ENCODE peak calls at places on chromosome 21, in nine cellular contexts. One of them, this sample, is unnamed.

GRCh38 chr21:15809818-15810217 is 80.0 kb downstream of the USP25 start:
- DNase-seq in HT1080: no peak
- DNase-seq in stimulated activated CD4-positive, alpha-beta T cell treated with anti-CD3 and anti-CD28 coated beads, Interleukin-2, amount 100 ng/mL, for 24 hours: no peak
- DNase-seq in pancreas: no peak
- DNase-seq in left ventricle myocardium superior: no peak
- DNase-seq in stimulated activated CD8-positive, alpha-beta memory T cell treated with anti-CD3 and anti-CD28 coated beads, Interleukin-12 subunit alpha, Interleukin-12 subunit beta, amount 100 ng/mL, for 1 hour: no peak
- DNase-seq in dermis blood vessel endothelial cell: no peak
- DNase-seq in activated CD4-positive, alpha-beta T cell treated with anti-CD3 and anti-CD28 coated beads, Interleukin-2, amount 50 U/mL, for 24 hours: no peak
- DNase-seq in caudate nucleus: no peak
- DNase-seq in this sample: peak; percentile 58

GRCh38 chr21:36917487-36918158 is 48.8 kb downstream of the HLCS start:
- DNase-seq in HT1080: peak; percentile 20
- DNase-seq in stimulated activated CD4-positive, alpha-beta T cell treated with anti-CD3 and anti-CD28 coated beads, Interleukin-2, amount 100 ng/mL, for 24 hours: no peak
- DNase-seq in caudate nucleus: no peak
- DNase-seq in left ventricle myocardium superior: no peak
- DNase-seq in pancreas: no peak
- DNase-seq in dermis blood vessel endothelial cell: peak; percentile 73
- DNase-seq in stimulated activated CD8-positive, alpha-beta memory T cell treated with anti-CD3 and anti-CD28 coated beads, Interleukin-12 subunit alpha, Interleukin-12 subunit beta, amount 100 ng/mL, for 1 hour: no peak
- DNase-seq in activated CD4-positive, alpha-beta T cell treated with anti-CD3 and anti-CD28 coated beads, Interleukin-2, amount 50 U/mL, for 24 hours: no peak
- DNase-seq in this sample: peak; percentile 76

GRCh38 chr21:33236799-33237198 is 7.1 kb downstream of the IFNAR2 start:
- DNase-seq in dermis blood vessel endothelial cell: peak; percentile 84
- DNase-seq in caudate nucleus: no peak
- DNase-seq in stimulated activated CD8-positive, alpha-beta memory T cell treated with anti-CD3 and anti-CD28 coated beads, Interleukin-12 subunit alpha, Interleukin-12 subunit beta, amount 100 ng/mL, for 1 hour: no peak
- DNase-seq in HT1080: no peak
- DNase-seq in activated CD4-positive, alpha-beta T cell treated with anti-CD3 and anti-CD28 coated beads, Interleukin-2, amount 50 U/mL, for 24 hours: no peak
- DNase-seq in pancreas: no peak
- DNase-seq in stimulated activated CD4-positive, alpha-beta T cell treated with anti-CD3 and anti-CD28 coated beads, Interleukin-2, amount 100 ng/mL, for 24 hours: no peak
- DNase-seq in left ventricle myocardium superior: no peak
- DNase-seq in this sample: no peak

GRCh38 chr21:38175321-38175720 is 81.5 kb upstream of the KCNJ15 start:
- DNase-seq in left ventricle myocardium superior: no peak
- DNase-seq in stimulated activated CD4-positive, alpha-beta T cell treated with anti-CD3 and anti-CD28 coated beads, Interleukin-2, amount 100 ng/mL, for 24 hours: no peak
- DNase-seq in dermis blood vessel endothelial cell: peak; percentile 26
- DNase-seq in HT1080: no peak
- DNase-seq in activated CD4-positive, alpha-beta T cell treated with anti-CD3 and anti-CD28 coated beads, Interleukin-2, amount 50 U/mL, for 24 hours: no peak
- DNase-seq in pancreas: no peak
- DNase-seq in caudate nucleus: no peak
- DNase-seq in stimulated activated CD8-positive, alpha-beta memory T cell treated with anti-CD3 and anti-CD28 coated beads, Interleukin-12 subunit alpha, Interleukin-12 subunit beta, amount 100 ng/mL, for 1 hour: no peak
- DNase-seq in this sample: peak; percentile 16

GRCh38 chr21:45534591-45535331 is 7.5 kb downstream of the SLC19A1 start:
- DNase-seq in stimulated activated CD4-positive, alpha-beta T cell treated with anti-CD3 and anti-CD28 coated beads, Interleukin-2, amount 100 ng/mL, for 24 hours: no peak
- DNase-seq in HT1080: no peak
- DNase-seq in pancreas: peak; percentile 70
- DNase-seq in left ventricle myocardium superior: peak; percentile 90
- DNase-seq in stimulated activated CD8-positive, alpha-beta memory T cell treated with anti-CD3 and anti-CD28 coated beads, Interleukin-12 subunit alpha, Interleukin-12 subunit beta, amount 100 ng/mL, for 1 hour: no peak
- DNase-seq in dermis blood vessel endothelial cell: peak; percentile 64
- DNase-seq in activated CD4-positive, alpha-beta T cell treated with anti-CD3 and anti-CD28 coated beads, Interleukin-2, amount 50 U/mL, for 24 hours: no peak
- DNase-seq in caudate nucleus: no peak
- DNase-seq in this sample: peak; percentile 23

GRCh38 chr21:19565587-19565986 is 1162.0 kb upstream of the TMPRSS15 start:
- DNase-seq in HT1080: no peak
- DNase-seq in pancreas: no peak
- DNase-seq in left ventricle myocardium superior: no peak
- DNase-seq in activated CD4-positive, alpha-beta T cell treated with anti-CD3 and anti-CD28 coated beads, Interleukin-2, amount 50 U/mL, for 24 hours: no peak
- DNase-seq in dermis blood vessel endothelial cell: no peak
- DNase-seq in caudate nucleus: no peak
- DNase-seq in stimulated activated CD8-positive, alpha-beta memory T cell treated with anti-CD3 and anti-CD28 coated beads, Interleukin-12 subunit alpha, Interleukin-12 subunit beta, amount 100 ng/mL, for 1 hour: no peak
- DNase-seq in stimulated activated CD4-positive, alpha-beta T cell treated with anti-CD3 and anti-CD28 coated beads, Interleukin-2, amount 100 ng/mL, for 24 hours: no peak
- DNase-seq in this sample: no peak

GRCh38 chr21:46617267-46618051 is 12.6 kb upstream of the S100B start:
- DNase-seq in pancreas: no peak
- DNase-seq in caudate nucleus: no peak
- DNase-seq in HT1080: peak; percentile 48
- DNase-seq in stimulated activated CD8-positive, alpha-beta memory T cell treated with anti-CD3 and anti-CD28 coated beads, Interleukin-12 subunit alpha, Interleukin-12 subunit beta, amount 100 ng/mL, for 1 hour: no peak
- DNase-seq in activated CD4-positive, alpha-beta T cell treated with anti-CD3 and anti-CD28 coated beads, Interleukin-2, amount 50 U/mL, for 24 hours: no peak
- DNase-seq in dermis blood vessel endothelial cell: peak; percentile 9
- DNase-seq in stimulated activated CD4-positive, alpha-beta T cell treated with anti-CD3 and anti-CD28 coated beads, Interleukin-2, amount 100 ng/mL, for 24 hours: no peak
- DNase-seq in left ventricle myocardium superior: no peak
- DNase-seq in this sample: peak; percentile 20

GRCh38 chr21:26918318-26919065 is 48.4 kb downstream of the ADAMTS5 start:
- DNase-seq in activated CD4-positive, alpha-beta T cell treated with anti-CD3 and anti-CD28 coated beads, Interleukin-2, amount 50 U/mL, for 24 hours: no peak
- DNase-seq in dermis blood vessel endothelial cell: no peak
- DNase-seq in caudate nucleus: no peak
- DNase-seq in pancreas: no peak
- DNase-seq in stimulated activated CD4-positive, alpha-beta T cell treated with anti-CD3 and anti-CD28 coated beads, Interleukin-2, amount 100 ng/mL, for 24 hours: no peak
- DNase-seq in left ventricle myocardium superior: no peak
- DNase-seq in HT1080: no peak
- DNase-seq in stimulated activated CD8-positive, alpha-beta memory T cell treated with anti-CD3 and anti-CD28 coated beads, Interleukin-12 subunit alpha, Interleukin-12 subunit beta, amount 100 ng/mL, for 1 hour: no peak
- DNase-seq in this sample: no peak

GRCh38 chr21:41361786-41362604 is at the start of gene MX2:
- DNase-seq in HT1080: peak; percentile 66
- DNase-seq in stimulated activated CD8-positive, alpha-beta memory T cell treated with anti-CD3 and anti-CD28 coated beads, Interleukin-12 subunit alpha, Interleukin-12 subunit beta, amount 100 ng/mL, for 1 hour: peak; percentile 71
- DNase-seq in left ventricle myocardium superior: peak; percentile 75
- DNase-seq in dermis blood vessel endothelial cell: peak; percentile 28
- DNase-seq in activated CD4-positive, alpha-beta T cell treated with anti-CD3 and anti-CD28 coated beads, Interleukin-2, amount 50 U/mL, for 24 hours: peak; percentile 53
- DNase-seq in caudate nucleus: no peak
- DNase-seq in pancreas: peak; percentile 46
- DNase-seq in stimulated activated CD4-positive, alpha-beta T cell treated with anti-CD3 and anti-CD28 coated beads, Interleukin-2, amount 100 ng/mL, for 24 hours: peak; percentile 73
- DNase-seq in this sample: peak; percentile 70

GRCh38 chr21:26506951-26507350 is 66.1 kb downstream of the CYYR1 start:
- DNase-seq in activated CD4-positive, alpha-beta T cell treated with anti-CD3 and anti-CD28 coated beads, Interleukin-2, amount 50 U/mL, for 24 hours: no peak
- DNase-seq in pancreas: no peak
- DNase-seq in stimulated activated CD8-positive, alpha-beta memory T cell treated with anti-CD3 and anti-CD28 coated beads, Interleukin-12 subunit alpha, Interleukin-12 subunit beta, amount 100 ng/mL, for 1 hour: no peak
- DNase-seq in left ventricle myocardium superior: no peak
- DNase-seq in dermis blood vessel endothelial cell: peak; percentile 61
- DNase-seq in caudate nucleus: no peak
- DNase-seq in stimulated activated CD4-positive, alpha-beta T cell treated with anti-CD3 and anti-CD28 coated beads, Interleukin-2, amount 100 ng/mL, for 24 hours: no peak
- DNase-seq in HT1080: peak; percentile 76
- DNase-seq in this sample: peak; percentile 18

GRCh38 chr21:32094792-32095191 is 184.1 kb downstream of the MIS18A start:
- DNase-seq in caudate nucleus: no peak
- DNase-seq in HT1080: peak; percentile 47
- DNase-seq in dermis blood vessel endothelial cell: peak; percentile 42
- DNase-seq in stimulated activated CD8-positive, alpha-beta memory T cell treated with anti-CD3 and anti-CD28 coated beads, Interleukin-12 subunit alpha, Interleukin-12 subunit beta, amount 100 ng/mL, for 1 hour: no peak
- DNase-seq in left ventricle myocardium superior: no peak
- DNase-seq in stimulated activated CD4-positive, alpha-beta T cell treated with anti-CD3 and anti-CD28 coated beads, Interleukin-2, amount 100 ng/mL, for 24 hours: no peak
- DNase-seq in pancreas: no peak
- DNase-seq in activated CD4-positive, alpha-beta T cell treated with anti-CD3 and anti-CD28 coated beads, Interleukin-2, amount 50 U/mL, for 24 hours: no peak
- DNase-seq in this sample: peak; percentile 21

GRCh38 chr21:17889171-17889570 is 70.0 kb upstream of the C21orf91 start:
- DNase-seq in stimulated activated CD8-positive, alpha-beta memory T cell treated with anti-CD3 and anti-CD28 coated beads, Interleukin-12 subunit alpha, Interleukin-12 subunit beta, amount 100 ng/mL, for 1 hour: no peak
- DNase-seq in left ventricle myocardium superior: no peak
- DNase-seq in activated CD4-positive, alpha-beta T cell treated with anti-CD3 and anti-CD28 coated beads, Interleukin-2, amount 50 U/mL, for 24 hours: no peak
- DNase-seq in dermis blood vessel endothelial cell: no peak
- DNase-seq in caudate nucleus: no peak
- DNase-seq in stimulated activated CD4-positive, alpha-beta T cell treated with anti-CD3 and anti-CD28 coated beads, Interleukin-2, amount 100 ng/mL, for 24 hours: no peak
- DNase-seq in HT1080: no peak
- DNase-seq in pancreas: no peak
- DNase-seq in this sample: no peak

GRCh38 chr21:44905725-44906084 is 15.0 kb downstream of the ITGB2 start:
- DNase-seq in stimulated activated CD8-positive, alpha-beta memory T cell treated with anti-CD3 and anti-CD28 coated beads, Interleukin-12 subunit alpha, Interleukin-12 subunit beta, amount 100 ng/mL, for 1 hour: no peak
- DNase-seq in caudate nucleus: no peak
- DNase-seq in stimulated activated CD4-positive, alpha-beta T cell treated with anti-CD3 and anti-CD28 coated beads, Interleukin-2, amount 100 ng/mL, for 24 hours: no peak
- DNase-seq in left ventricle myocardium superior: peak; percentile 32
- DNase-seq in pancreas: no peak
- DNase-seq in dermis blood vessel endothelial cell: no peak
- DNase-seq in activated CD4-positive, alpha-beta T cell treated with anti-CD3 and anti-CD28 coated beads, Interleukin-2, amount 50 U/mL, for 24 hours: no peak
- DNase-seq in HT1080: no peak
- DNase-seq in this sample: no peak

GRCh38 chr21:41966872-41967621 is 13.2 kb upstream of the C2CD2 start:
- DNase-seq in stimulated activated CD4-positive, alpha-beta T cell treated with anti-CD3 and anti-CD28 coated beads, Interleukin-2, amount 100 ng/mL, for 24 hours: no peak
- DNase-seq in caudate nucleus: no peak
- DNase-seq in left ventricle myocardium superior: no peak
- DNase-seq in stimulated activated CD8-positive, alpha-beta memory T cell treated with anti-CD3 and anti-CD28 coated beads, Interleukin-12 subunit alpha, Interleukin-12 subunit beta, amount 100 ng/mL, for 1 hour: no peak
- DNase-seq in pancreas: no peak
- DNase-seq in dermis blood vessel endothelial cell: no peak
- DNase-seq in activated CD4-positive, alpha-beta T cell treated with anti-CD3 and anti-CD28 coated beads, Interleukin-2, amount 50 U/mL, for 24 hours: no peak
- DNase-seq in HT1080: no peak
- DNase-seq in this sample: no peak

GRCh38 chr21:29481081-29481480 is 182.4 kb downstream of the BACH1 start:
- DNase-seq in HT1080: no peak
- DNase-seq in stimulated activated CD8-positive, alpha-beta memory T cell treated with anti-CD3 and anti-CD28 coated beads, Interleukin-12 subunit alpha, Interleukin-12 subunit beta, amount 100 ng/mL, for 1 hour: no peak
- DNase-seq in activated CD4-positive, alpha-beta T cell treated with anti-CD3 and anti-CD28 coated beads, Interleukin-2, amount 50 U/mL, for 24 hours: no peak
- DNase-seq in left ventricle myocardium superior: no peak
- DNase-seq in dermis blood vessel endothelial cell: no peak
- DNase-seq in caudate nucleus: no peak
- DNase-seq in stimulated activated CD4-positive, alpha-beta T cell treated with anti-CD3 and anti-CD28 coated beads, Interleukin-2, amount 100 ng/mL, for 24 hours: no peak
- DNase-seq in pancreas: no peak
- DNase-seq in this sample: no peak